ENCODE peak calls at places on chromosome 2, in ten cellular contexts. One of them, this sample, is unnamed.

GRCh38 chr2:52810460-52810859 is 957.1 kb upstream of the CHAC2 start:
- DNase-seq in IMR-90: peak
- DNase-seq in ovary: no peak
- DNase-seq in HepG2: no peak
- DNase-seq in body of pancreas: no peak
- DNase-seq in upper lobe of left lung: no peak
- DNase-seq in A549: peak
- DNase-seq in uterus: no peak
- DNase-seq in stomach: no peak
- DNase-seq in adrenal gland: no peak
- DNase-seq in this sample: no peak

GRCh38 chr2:180413331-180413730 is 406.2 kb upstream of the CWC22 start:
- DNase-seq in IMR-90: no peak
- DNase-seq in ovary: no peak
- DNase-seq in HepG2: no peak
- DNase-seq in body of pancreas: no peak
- DNase-seq in upper lobe of left lung: no peak
- DNase-seq in A549: no peak
- DNase-seq in uterus: no peak
- DNase-seq in stomach: no peak
- DNase-seq in adrenal gland: no peak
- DNase-seq in this sample: no peak

GRCh38 chr2:223815186-223815883 is 22.0 kb downstream of the AP1S3 start:
- DNase-seq in IMR-90: peak
- DNase-seq in ovary: no peak
- DNase-seq in HepG2: peak
- DNase-seq in body of pancreas: no peak
- DNase-seq in upper lobe of left lung: no peak
- DNase-seq in A549: peak
- DNase-seq in uterus: no peak
- DNase-seq in stomach: no peak
- DNase-seq in adrenal gland: no peak
- DNase-seq in this sample: no peak

GRCh38 chr2:236237468-236238190 is 26.6 kb downstream of the ASB18 start:
- DNase-seq in IMR-90: no peak
- DNase-seq in ovary: no peak
- DNase-seq in HepG2: no peak
- DNase-seq in body of pancreas: no peak
- DNase-seq in upper lobe of left lung: no peak
- DNase-seq in A549: no peak
- DNase-seq in uterus: no peak
- DNase-seq in stomach: no peak
- DNase-seq in adrenal gland: no peak
- DNase-seq in this sample: no peak

GRCh38 chr2:119693967-119694366 is 15.0 kb downstream of the TMEM177 start:
- DNase-seq in IMR-90: no peak
- DNase-seq in ovary: no peak
- DNase-seq in HepG2: no peak
- DNase-seq in body of pancreas: no peak
- DNase-seq in upper lobe of left lung: no peak
- DNase-seq in A549: no peak
- DNase-seq in uterus: no peak
- DNase-seq in stomach: no peak
- DNase-seq in adrenal gland: no peak
- DNase-seq in this sample: no peak

GRCh38 chr2:20146401-20146800 is 78.5 kb downstream of the SDC1 start:
- DNase-seq in IMR-90: no peak
- DNase-seq in ovary: no peak
- DNase-seq in HepG2: no peak
- DNase-seq in body of pancreas: no peak
- DNase-seq in upper lobe of left lung: no peak
- DNase-seq in A549: no peak
- DNase-seq in uterus: no peak
- DNase-seq in stomach: no peak
- DNase-seq in adrenal gland: no peak
- DNase-seq in this sample: no peak

GRCh38 chr2:194319222-194319992 is 1337.6 kb upstream of the SLC39A10 start:
- DNase-seq in IMR-90: no peak
- DNase-seq in ovary: no peak
- DNase-seq in HepG2: peak
- DNase-seq in body of pancreas: no peak
- DNase-seq in upper lobe of left lung: no peak
- DNase-seq in A549: no peak
- DNase-seq in uterus: no peak
- DNase-seq in stomach: no peak
- DNase-seq in adrenal gland: no peak
- DNase-seq in this sample: peak

GRCh38 chr2:158004131-158004530 is 97.5 kb upstream of the UPP2 start:
- DNase-seq in IMR-90: no peak
- DNase-seq in ovary: no peak
- DNase-seq in HepG2: no peak
- DNase-seq in body of pancreas: no peak
- DNase-seq in upper lobe of left lung: no peak
- DNase-seq in A549: no peak
- DNase-seq in uterus: no peak
- DNase-seq in stomach: no peak
- DNase-seq in adrenal gland: no peak
- DNase-seq in this sample: no peak

GRCh38 chr2:145503511-145503910 is 983.6 kb upstream of the ZEB2 start:
- DNase-seq in IMR-90: peak
- DNase-seq in ovary: no peak
- DNase-seq in HepG2: no peak
- DNase-seq in body of pancreas: no peak
- DNase-seq in upper lobe of left lung: no peak
- DNase-seq in A549: no peak
- DNase-seq in uterus: no peak
- DNase-seq in stomach: no peak
- DNase-seq in adrenal gland: no peak
- DNase-seq in this sample: no peak

DNA sequence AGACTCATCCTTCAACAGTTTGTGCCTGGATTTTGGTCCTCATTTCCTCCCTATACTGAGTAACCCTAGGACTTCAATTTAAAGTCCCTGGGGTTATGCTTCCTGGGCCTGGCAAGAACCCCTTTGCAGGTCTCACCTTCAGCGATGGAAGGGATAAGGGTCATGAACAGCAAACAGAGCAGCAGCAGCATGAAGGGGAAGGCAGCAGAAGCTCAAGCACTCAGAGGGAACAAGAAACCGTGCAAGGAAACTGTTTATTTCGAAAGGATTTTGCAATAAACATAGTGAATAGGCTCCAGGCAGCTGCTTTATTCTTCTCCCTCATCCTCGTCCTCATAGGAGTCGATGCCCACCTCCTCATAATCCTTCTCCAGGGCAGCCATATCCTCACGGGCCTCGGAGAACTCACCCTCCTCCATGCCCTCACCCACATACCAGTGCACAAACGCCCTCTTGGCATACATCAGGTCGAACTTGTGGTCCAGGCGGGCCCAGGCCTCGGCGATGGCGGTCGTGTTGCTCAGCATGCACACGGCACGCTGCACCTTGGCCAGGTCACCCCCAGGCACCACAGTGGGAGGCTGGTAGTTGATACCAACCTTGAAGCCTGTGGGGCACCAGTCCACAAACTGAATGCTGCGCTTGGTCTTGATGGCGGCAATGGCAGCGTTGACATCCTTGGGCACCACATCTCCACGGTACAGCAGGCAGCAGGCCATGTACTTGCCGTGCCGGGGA is 2.8 kb upstream of the TUBA4B start:
- DNase-seq in IMR-90: peak
- DNase-seq in ovary: no peak
- DNase-seq in HepG2: no peak
- DNase-seq in body of pancreas: no peak
- DNase-seq in upper lobe of left lung: no peak
- DNase-seq in A549: no peak
- DNase-seq in uterus: no peak
- DNase-seq in stomach: no peak
- DNase-seq in adrenal gland: no peak
- DNase-seq in this sample: no peak
- TF ChIP-seq POLR2A in IMR-90: no peak
- TF ChIP-seq POLR2A in ovary: no peak
- TF ChIP-seq POLR2A in HepG2: no peak
- TF ChIP-seq POLR2A in body of pancreas: no peak
- TF ChIP-seq POLR2A in upper lobe of left lung: no peak
- TF ChIP-seq POLR2A in A549: no peak
- TF ChIP-seq POLR2A in uterus: no peak
- TF ChIP-seq POLR2A in stomach: no peak
- TF ChIP-seq POLR2A in adrenal gland: no peak
- TF ChIP-seq POLR2A in this sample: no peak

DNA sequence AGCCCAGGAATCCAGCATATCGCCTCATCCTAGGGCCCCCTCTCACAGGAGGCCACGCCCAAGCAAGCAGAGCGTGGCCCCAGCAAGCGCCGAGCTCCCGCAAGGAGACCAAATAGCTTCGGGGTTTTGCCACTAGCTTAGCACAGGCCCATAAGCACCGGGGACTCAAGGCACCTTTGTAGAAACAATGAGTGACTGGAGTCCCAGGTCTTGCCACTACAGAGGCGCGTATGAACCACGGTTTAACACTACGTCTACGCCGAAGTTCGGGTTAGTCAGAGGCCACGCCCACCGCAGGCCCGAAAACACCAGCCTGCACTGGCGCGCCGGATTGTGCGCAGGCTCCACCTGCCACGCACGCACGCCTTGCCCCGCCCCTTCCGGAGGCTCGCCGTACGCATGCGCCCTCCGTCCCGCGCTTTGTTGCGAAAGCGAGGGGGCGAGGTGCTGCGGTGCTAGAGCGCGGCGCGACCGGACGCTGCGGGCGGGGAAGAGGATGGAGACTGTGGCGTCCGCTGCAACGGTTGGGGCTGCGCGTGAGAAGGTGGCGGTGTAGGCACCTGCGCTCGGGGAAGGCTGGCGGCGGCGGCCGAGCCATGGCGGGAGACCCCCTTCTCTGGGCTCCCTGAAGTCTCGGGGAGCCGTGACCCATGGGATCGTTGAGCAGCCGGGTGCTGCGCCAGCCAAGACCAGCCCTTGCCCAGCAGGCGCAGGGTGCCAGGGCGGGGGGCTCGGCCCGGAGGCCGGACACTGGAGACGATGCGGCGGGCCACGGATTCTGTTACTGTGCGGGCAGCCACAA is at the start of gene GMCL1:
- DNase-seq in IMR-90: peak
- DNase-seq in ovary: peak
- DNase-seq in HepG2: peak
- DNase-seq in body of pancreas: peak
- DNase-seq in upper lobe of left lung: peak
- DNase-seq in A549: peak
- DNase-seq in uterus: peak
- DNase-seq in stomach: peak
- DNase-seq in adrenal gland: peak
- DNase-seq in this sample: peak
- TF ChIP-seq POLR2A in IMR-90: peak
- TF ChIP-seq POLR2A in ovary: peak
- TF ChIP-seq POLR2A in HepG2: peak
- TF ChIP-seq POLR2A in body of pancreas: peak
- TF ChIP-seq POLR2A in upper lobe of left lung: peak
- TF ChIP-seq POLR2A in A549: peak
- TF ChIP-seq POLR2A in uterus: peak
- TF ChIP-seq POLR2A in stomach: no peak
- TF ChIP-seq POLR2A in adrenal gland: peak
- TF ChIP-seq POLR2A in this sample: peak

GRCh38 chr2:200851398-200852248 is 12.8 kb downstream of the CLK1 start:
- DNase-seq in IMR-90: no peak
- DNase-seq in ovary: no peak
- DNase-seq in HepG2: no peak
- DNase-seq in body of pancreas: no peak
- DNase-seq in upper lobe of left lung: no peak
- DNase-seq in A549: no peak
- DNase-seq in uterus: no peak
- DNase-seq in stomach: no peak
- DNase-seq in adrenal gland: no peak
- DNase-seq in this sample: no peak
- TF ChIP-seq POLR2A in IMR-90: no peak
- TF ChIP-seq POLR2A in ovary: no peak
- TF ChIP-seq POLR2A in HepG2: no peak
- TF ChIP-seq POLR2A in body of pancreas: no peak
- TF ChIP-seq POLR2A in upper lobe of left lung: no peak
- TF ChIP-seq POLR2A in A549: no peak
- TF ChIP-seq POLR2A in uterus: no peak
- TF ChIP-seq POLR2A in stomach: no peak
- TF ChIP-seq POLR2A in adrenal gland: no peak
- TF ChIP-seq POLR2A in this sample: no peak

DNA sequence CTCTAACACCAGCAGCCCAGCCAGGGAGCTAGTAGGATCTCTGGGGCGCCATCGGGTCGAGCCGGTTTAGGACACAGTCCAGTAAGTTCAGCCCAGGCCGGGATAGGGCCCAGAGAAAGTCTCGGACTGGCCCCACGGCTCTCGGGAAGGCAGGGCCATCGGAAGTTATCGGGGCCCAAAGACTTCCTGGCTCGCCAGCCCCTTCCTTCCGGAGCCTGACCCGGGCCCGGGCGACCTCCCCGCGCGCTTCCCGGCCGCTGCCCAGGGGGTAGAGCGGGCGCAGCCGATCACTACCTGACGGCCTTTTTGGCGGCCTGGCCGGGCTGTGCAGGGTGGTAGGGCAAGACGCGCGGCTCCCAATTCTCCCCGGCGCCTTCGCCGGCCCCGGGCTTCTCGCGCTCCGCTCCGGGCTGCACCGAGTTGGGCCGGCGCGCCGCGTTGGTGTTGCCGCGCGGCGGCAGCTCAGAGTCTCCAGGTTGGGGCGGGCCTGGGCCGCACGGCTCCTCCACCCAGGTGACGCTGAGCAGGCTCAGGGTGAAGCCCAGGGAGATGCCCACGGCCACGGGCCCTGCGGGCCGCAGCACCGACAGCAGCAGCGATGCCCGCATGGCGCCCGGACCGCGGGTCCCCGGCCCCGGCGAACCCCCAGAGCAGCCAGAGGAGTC is 546 bp downstream of the CHPF start:
- DNase-seq in IMR-90: peak
- DNase-seq in ovary: no peak
- DNase-seq in HepG2: peak
- DNase-seq in body of pancreas: peak
- DNase-seq in upper lobe of left lung: peak
- DNase-seq in A549: peak
- DNase-seq in uterus: no peak
- DNase-seq in stomach: no peak
- DNase-seq in adrenal gland: peak
- DNase-seq in this sample: no peak
- TF ChIP-seq POLR2A in IMR-90: no peak
- TF ChIP-seq POLR2A in ovary: no peak
- TF ChIP-seq POLR2A in HepG2: no peak
- TF ChIP-seq POLR2A in body of pancreas: no peak
- TF ChIP-seq POLR2A in upper lobe of left lung: no peak
- TF ChIP-seq POLR2A in A549: no peak
- TF ChIP-seq POLR2A in uterus: no peak
- TF ChIP-seq POLR2A in stomach: no peak
- TF ChIP-seq POLR2A in adrenal gland: no peak
- TF ChIP-seq POLR2A in this sample: no peak